ENCODE peak calls at places on chromosomes 4 and X, in nine cellular contexts. S is NCI-H2107, W is putamen, Q is anterior cingulate cortex, O is ovary, A is NCI-H510A treated with DMSO at 0.1 percent for 48 hours, Z is T-helper 2 cell, V is NCI-H1092, J is left lung. G is an unnamed sample.

GRCh38 chr4:103497692-103498091 is 222.1 kb downstream of the TACR3 start:
- DNase-seq in S (no peak), W (no peak), Q (no peak), O (no peak), A (no peak), Z (no peak), V (no peak), J (no peak), G (no peak)

GRCh38 chrX:110037181-110037580 is 34.3 kb downstream of the TMEM164 start:
- DNase-seq in S (no peak), W (no peak), Q (no peak), O (no peak), A (no peak), Z (no peak), V (no peak), J (no peak), G (no peak)

GRCh38 chr4:165493359-165493758 is 114.6 kb downstream of the CPE start:
- DNase-seq in S (no peak), W (peak), Q (no peak), O (peak), A (no peak), Z (peak), V (no peak), J (peak), G (peak)

GRCh38 chr4:100295792-100296191 is 105.5 kb upstream of the DDIT4L start:
- DNase-seq in S (no peak), W (no peak), Q (no peak), O (no peak), A (no peak), Z (no peak), V (no peak), J (no peak), G (no peak)

GRCh38 chrX:27775984-27776383 is 31.8 kb upstream of the MAGEB10 start:
- DNase-seq in S (no peak), W (no peak), Q (no peak), O (no peak), A (no peak), Z (no peak), V (no peak), J (no peak), G (no peak)

GRCh38 chr4:140807491-140808257 is 51.5 kb upstream of the TBC1D9 start:
- DNase-seq in S (no peak), W (peak), Q (no peak), O (no peak), A (no peak), Z (no peak), V (no peak), J (no peak), G (no peak)

GRCh38 chrX:53072418-53073114 is 9.6 kb upstream of the TSPYL2 start:
- DNase-seq in S (no peak), W (no peak), Q (no peak), O (peak), A (no peak), Z (no peak), V (no peak), J (no peak), G (no peak)

GRCh38 chrX:64195862-64196261 is 9.6 kb downstream of the AMER1 start:
- DNase-seq in S (no peak), W (no peak), Q (no peak), O (no peak), A (no peak), Z (no peak), V (no peak), J (no peak), G (no peak)

GRCh38 chr4:152398060-152398459 is 137.8 kb downstream of the FBXW7 start:
- DNase-seq in S (no peak), W (no peak), Q (no peak), O (no peak), A (peak), Z (no peak), V (no peak), J (no peak), G (peak)

GRCh38 chrX:154015581-154016264 is 4.0 kb downstream of the IRAK1 start:
- DNase-seq in S (no peak), W (no peak), Q (no peak), O (no peak), A (no peak), Z (no peak), V (no peak), J (no peak), G (no peak)

GRCh38 chrX:153059191-153060094 is 3.2 kb downstream of the PNMA3 start:
- DNase-seq in S (no peak), W (no peak), Q (no peak), O (no peak), A (no peak), Z (no peak), V (no peak), J (no peak), G (no peak)

GRCh38 chr4:133062851-133063250 is 86.2 kb upstream of the PCDH10 start:
- DNase-seq in S (no peak), W (no peak), Q (no peak), O (no peak), A (no peak), Z (no peak), V (no peak), J (no peak), G (no peak)